ENCODE peak calls at places on chromosomes 5 and 9, in seven cellular contexts. Q is AG08395; E is NCI-H69; U is left ventricle myocardium superior; S is stimulated activated CD8-positive, alpha-beta memory T cell treated with anti-CD3 and anti-CD28 coated beads, Interleukin-12 subunit alpha, Interleukin-12 subunit beta, amount 100 ng/mL, for 1 hour; K is iPS DF 19.7; G is K562. J is an unnamed sample.

GRCh38 chr5:160359816-160360215 is 10.6 kb downstream of the C1QTNF2 start:
- DNase-seq in Q (no peak), E (peak), U (no peak), S (no peak), K (no peak), G (no peak), J (no peak)

GRCh38 chr5:138504799-138505198 is 38.2 kb downstream of the ETF1 start:
- DNase-seq in Q (no peak), E (peak), U (peak), S (no peak), K (no peak), G (no peak), J (peak)

GRCh38 chr5:120624021-120624563 is 160.0 kb downstream of the PRR16 start:
- DNase-seq in Q (peak), E (no peak), U (no peak), S (no peak), K (no peak), G (no peak), J (no peak)

GRCh38 chr5:175920506-175920865 is 47.6 kb downstream of the THOC3 start:
- DNase-seq in Q (no peak), E (no peak), U (no peak), S (no peak), K (no peak), G (peak), J (no peak)

GRCh38 chr9:136088481-136088938 is 6.6 kb downstream of the NACC2 start:
- DNase-seq in Q (no peak), E (no peak), U (no peak), S (no peak), K (no peak), G (peak), J (no peak)

GRCh38 chr9:113056191-113057106 is at the start of gene ZFP37:
- DNase-seq in Q (peak), E (peak), U (peak), S (peak), K (peak), G (peak), J (peak)

GRCh38 chr9:114484854-114485443 is 20.3 kb downstream of the WHRN start:
- DNase-seq in Q (peak), E (no peak), U (no peak), S (no peak), K (no peak), G (peak), J (no peak)

GRCh38 chr5:57408285-57408684 is 74.3 kb downstream of the ACTBL2 start:
- DNase-seq in Q (no peak), E (no peak), U (no peak), S (no peak), K (no peak), G (no peak), J (no peak)

GRCh38 chr5:141001854-141002666 is 35.8 kb downstream of the PCDHAC2 start:
- DNase-seq in Q (no peak), E (peak), U (no peak), S (no peak), K (peak), G (no peak), J (no peak)

GRCh38 chr9:120911295-120911843 is 15.2 kb downstream of the TRAF1 start:
- DNase-seq in Q (no peak), E (no peak), U (no peak), S (no peak), K (no peak), G (no peak), J (no peak)

GRCh38 chr5:132070460-132071337 is 2.9 kb upstream of the CSF2 start:
- DNase-seq in Q (peak), E (no peak), U (no peak), S (no peak), K (no peak), G (peak), J (peak)

GRCh38 chr5:151107738-151108520 is 27.1 kb upstream of the TNIP1 start:
- DNase-seq in Q (peak), E (no peak), U (peak), S (no peak), K (no peak), G (no peak), J (no peak)

GRCh38 chr5:10557747-10558295 is 6.0 kb upstream of the ANKRD33B start:
- DNase-seq in Q (no peak), E (no peak), U (no peak), S (no peak), K (no peak), G (no peak), J (no peak)

GRCh38 chr5:107567901-107568671 is 102.7 kb downstream of the EFNA5 start:
- DNase-seq in Q (no peak), E (peak), U (no peak), S (no peak), K (no peak), G (no peak), J (no peak)

GRCh38 chr5:65801332-65801731 is 79.3 kb downstream of the NLN start:
- DNase-seq in Q (peak), E (no peak), U (no peak), S (no peak), K (no peak), G (no peak), J (peak)

GRCh38 chr5:170737591-170737990 is 45.9 kb upstream of the GABRP start:
- DNase-seq in Q (no peak), E (no peak), U (no peak), S (no peak), K (no peak), G (no peak), J (no peak)

GRCh38 chr5:136087961-136088871 is 44.4 kb upstream of the SMAD5 start:
- DNase-seq in Q (peak), E (no peak), U (peak), S (no peak), K (no peak), G (peak), J (no peak)

GRCh38 chr5:149959406-149960236 is 937 bp upstream of the SLC26A2 start:
- DNase-seq in Q (peak), E (peak), U (no peak), S (peak), K (no peak), G (peak), J (peak)

J was measured in pons.